ENCODE peak calls at places on chromosomes 1 and 21, in seven cellular contexts. G is H1, E is HCT116, I is Panc1, Y is HepG2, Q is K562, K is GM12878. R is an unnamed sample. For H3K4me1, the result is how much of the 10 kb centered on the place peaks cover.

GRCh38 chr1:78073441-78073840 is 27.7 kb downstream of the GIPC2 start:
- DNase-seq in G (no peak), E (no peak), I (no peak), Y (no peak), Q (no peak), K (no peak), R (no peak)

GRCh38 chr1:67957026-67957425 is 93.4 kb downstream of the DIRAS3 start:
- DNase-seq in G (no peak), E (no peak), I (no peak), Y (no peak), Q (no peak), K (no peak), R (peak)

GRCh38 chr1:67680486-67680885 is 4.5 kb upstream of the GADD45A start:
- DNase-seq in G (no peak), E (no peak), I (no peak), Y (no peak), Q (no peak), K (no peak), R (no peak)

GRCh38 chr1:81780705-81781454 is 19.9 kb upstream of the ADGRL2 start:
- DNase-seq in G (no peak), E (no peak), I (no peak), Y (no peak), Q (no peak), K (no peak), R (no peak)

GRCh38 chr1:15957221-15958090 is 18.4 kb downstream of the ZBTB17 start:
- DNase-seq in G (no peak), E (no peak), I (no peak), Y (no peak), Q (peak), K (no peak), R (peak)

GRCh38 chr21:37530901-37531351 is 164.4 kb downstream of the DYRK1A start:
- DNase-seq in G (no peak), E (no peak), I (no peak), Y (no peak), Q (no peak), K (no peak), R (no peak)

GRCh38 chr1:77407738-77408375 is 126.0 kb downstream of the AK5 start:
- DNase-seq in G (no peak), E (no peak), I (no peak), Y (no peak), Q (no peak), K (no peak), R (no peak)

GRCh38 chr21:38993561-38993960 is 187.8 kb downstream of the ETS2 start:
- DNase-seq in G (no peak), E (peak), I (no peak), Y (peak), Q (no peak), K (no peak), R (no peak)

GRCh38 chr1:190084552-190084951 is 393.1 kb downstream of the BRINP3 start:
- DNase-seq in G (peak), E (peak), I (no peak), Y (peak), Q (no peak), K (no peak), R (no peak)

GRCh38 chr1:179083031-179083345 is 1.1 kb downstream of the TOR3A start:
- DNase-seq in G (no peak), E (no peak), I (no peak), Y (no peak), Q (no peak), K (no peak), R (peak)

GRCh38 chr21:37047079-37047478 is 25.8 kb downstream of the PIGP start:
- DNase-seq in G (no peak), E (no peak), I (no peak), Y (no peak), Q (no peak), K (no peak), R (no peak)

GRCh38 chr1:220556641-220557040 is 28.7 kb downstream of the MARK1 start:
- DNase-seq in G (no peak), E (no peak), I (no peak), Y (no peak), Q (no peak), K (no peak), R (no peak)

GRCh38 chr1:224407546-224408293 is 26.9 kb downstream of the WDR26 start:
- DNase-seq in G (no peak), E (peak), I (no peak), Y (no peak), Q (no peak), K (no peak), R (no peak)

GRCh38 chr1:19465650-19466049 is 19.7 kb downstream of the CAPZB start:
- DNase-seq in G (no peak), E (no peak), I (no peak), Y (no peak), Q (no peak), K (no peak), R (no peak)

GRCh38 chr1:19469004-19469403 is 16.3 kb downstream of the CAPZB start:
- DNase-seq in G (no peak), E (no peak), I (no peak), Y (no peak), Q (no peak), K (no peak), R (no peak)

GRCh38 chr1:19467199-19468187 is 17.8 kb downstream of the CAPZB start:
- DNase-seq in G (no peak), E (no peak), I (no peak), Y (no peak), Q (no peak), K (no peak), R (no peak)

GRCh38 chr1:19466112-19466561 is 19.2 kb downstream of the CAPZB start:
- DNase-seq in G (no peak), E (no peak), I (no peak), Y (no peak), Q (no peak), K (no peak), R (no peak)

GRCh38 chr1:19468397-19468956 is 16.9 kb downstream of the CAPZB start:
- DNase-seq in G (no peak), E (no peak), I (no peak), Y (peak), Q (peak), K (no peak), R (no peak)
- TF ChIP-seq SIN3A in G (no peak), E (no peak), I (no peak), Y (no peak), Q (peak), K (peak), R (no peak)

DNA sequence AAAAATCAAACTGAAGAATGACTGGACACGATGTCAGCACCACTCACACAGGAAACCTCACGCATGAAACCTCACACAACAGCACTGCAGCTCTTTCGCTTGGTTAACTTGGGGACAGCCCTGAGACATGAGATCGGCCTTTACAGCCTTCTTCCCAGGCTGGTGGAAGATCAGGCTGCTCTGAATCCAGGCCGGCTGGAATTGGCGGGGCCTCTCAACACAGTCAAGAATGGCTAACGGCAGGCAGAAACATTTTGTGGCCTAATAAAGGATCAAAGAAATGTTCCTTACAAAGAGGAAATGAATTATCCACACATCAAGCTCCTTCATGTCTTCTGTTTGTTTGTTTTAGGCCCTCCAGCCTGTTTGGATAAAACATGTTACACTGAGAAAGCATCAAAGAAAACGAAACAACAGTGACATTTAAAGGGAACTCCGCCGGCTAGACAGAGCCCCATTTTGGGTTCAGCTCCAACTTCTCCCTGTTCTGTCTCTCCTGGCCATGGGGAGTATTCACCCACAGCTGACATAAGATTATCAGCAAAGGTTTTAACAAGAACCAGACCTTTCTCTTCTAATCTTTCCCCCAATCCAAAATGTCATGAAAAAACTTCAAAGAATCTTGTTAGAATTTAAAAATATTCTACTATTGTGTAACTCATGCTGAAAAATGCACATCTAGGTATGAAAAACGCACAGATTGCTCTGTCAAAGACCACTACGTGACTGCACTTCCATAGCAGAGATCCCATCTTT is 131.2 kb downstream of the SLC45A1 start:
- DNase-seq in G (no peak), E (no peak), I (no peak), Y (no peak), Q (no peak), K (no peak), R (no peak)
- H3K4me1 ChIP-seq in G (under half), E (under half), I (under half), Y (under half), Q (under half), K (under half), R (under half)

DNA sequence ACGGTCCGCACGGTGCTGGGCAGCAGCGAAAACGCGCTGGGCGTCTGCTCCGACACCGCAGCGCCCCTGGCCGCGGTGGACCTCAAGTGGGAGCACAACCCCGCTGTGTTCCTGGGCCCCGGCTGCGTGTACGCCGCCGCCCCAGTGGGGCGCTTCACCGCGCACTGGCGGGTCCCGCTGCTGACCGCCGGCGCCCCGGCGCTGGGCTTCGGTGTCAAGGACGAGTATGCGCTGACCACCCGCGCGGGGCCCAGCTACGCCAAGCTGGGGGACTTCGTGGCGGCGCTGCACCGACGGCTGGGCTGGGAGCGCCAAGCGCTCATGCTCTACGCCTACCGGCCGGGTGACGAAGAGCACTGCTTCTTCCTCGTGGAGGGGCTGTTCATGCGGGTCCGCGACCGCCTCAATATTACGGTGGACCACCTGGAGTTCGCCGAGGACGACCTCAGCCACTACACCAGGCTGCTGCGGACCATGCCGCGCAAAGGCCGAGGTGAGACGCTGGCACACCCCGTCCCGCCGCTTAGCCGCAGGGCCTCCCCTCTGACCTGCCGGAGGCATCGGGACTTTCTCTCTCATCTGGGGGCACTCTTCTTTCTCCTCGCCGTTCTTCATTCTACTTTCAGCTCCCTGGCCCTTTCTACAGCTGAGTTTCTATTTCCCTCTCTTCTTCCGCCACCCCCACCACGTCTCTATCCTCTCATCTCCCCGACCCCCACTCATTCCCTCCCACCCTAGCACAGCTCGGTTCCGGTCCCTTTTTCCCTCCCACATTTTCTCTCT is 1.0 kb downstream of the NPR1 start:
- DNase-seq in G (no peak), E (no peak), I (no peak), Y (no peak), Q (no peak), K (no peak), R (peak)
- TF ChIP-seq SIN3A in G (peak), E (no peak), I (no peak), Y (no peak), Q (no peak), K (no peak), R (no peak)

GRCh38 chr1:169886931-169887330 is 6.8 kb downstream of the SCYL3 start:
- DNase-seq in G (no peak), E (no peak), I (no peak), Y (no peak), Q (no peak), K (no peak), R (no peak)
- H3K4me1 ChIP-seq in G (under half), E (under half), I (under half), Y (under half), Q (under half), K (under half), R (under half)

GRCh38 chr1:172818841-172819527 is 160.1 kb downstream of the FASLG start:
- DNase-seq in G (no peak), E (no peak), I (no peak), Y (no peak), Q (no peak), K (peak), R (no peak)
- TF ChIP-seq SIN3A in G (no peak), E (no peak), I (no peak), Y (no peak), Q (no peak), K (no peak), R (no peak)